ENCODE peak calls at places on chromosomes 12 and 14, in four cellular contexts. M is choroid plexus epithelial cell, B is AG09309, E is endothelial cell of umbilical vein. S is an unnamed sample.

GRCh38 chr12:4269279-4269991 is 4.1 kb upstream of the CCND2 start:
- DNase-seq in E (peak), M (peak), B (no peak), S (peak)

GRCh38 chr12:60475825-60476224 is 880.0 kb downstream of the SLC16A7 start:
- DNase-seq in M (no peak), B (no peak), E (no peak), S (no peak)

GRCh38 chr12:12474931-12475485 is 87.7 kb downstream of the DUSP16 start:
- DNase-seq in M (peak), E (peak), B (no peak), S (no peak)

GRCh38 chr12:22437031-22437806 is 102.7 kb upstream of the ST8SIA1 start:
- DNase-seq in B (no peak), M (peak), E (no peak), S (no peak)

GRCh38 chr12:12546314-12546772 is 16.3 kb downstream of the DUSP16 start:
- DNase-seq in B (no peak), E (no peak), M (peak), S (no peak)

GRCh38 chr14:91302391-91302790 is 57.9 kb upstream of the GPR68 start:
- DNase-seq in M (no peak), B (no peak), E (no peak), S (no peak)

GRCh38 chr14:99522457-99522891 is 41.3 kb downstream of the CCNK start:
- DNase-seq in B (no peak), E (peak), M (peak), S (no peak)

GRCh38 chr12:69738351-69739286 is at the start of gene RAB3IP:
- DNase-seq in B (no peak), E (peak), M (peak), S (peak)

GRCh38 chr12:3213171-3213570 is 136.0 kb downstream of the TSPAN9 start:
- DNase-seq in B (no peak), E (no peak), M (no peak), S (no peak)

GRCh38 chr12:130439250-130439649 is 101.6 kb downstream of the PIWIL1 start:
- DNase-seq in B (no peak), M (no peak), E (no peak), S (no peak)

GRCh38 chr12:124413401-124413800 is 118.5 kb downstream of the RFLNA start:
- DNase-seq in M (no peak), B (no peak), E (no peak), S (no peak)

GRCh38 chr12:106090586-106091411 is 48.0 kb downstream of the NUAK1 start:
- DNase-seq in E (peak), M (peak), B (peak), S (no peak)

GRCh38 chr14:86574026-86574777 is 1044.3 kb downstream of the FLRT2 start:
- DNase-seq in B (peak), E (no peak), M (peak), S (no peak)

GRCh38 chr12:102172436-102172835 is 25.2 kb downstream of the PMCH start:
- DNase-seq in B (peak), E (peak), M (peak), S (no peak)

GRCh38 chr12:100156731-100157426 is 14.2 kb upstream of the BLTP3B start:
- DNase-seq in M (no peak), E (no peak), B (no peak), S (no peak)

GRCh38 chr12:71592841-71593240 is 70.8 kb downstream of the ZFC3H1 start:
- DNase-seq in E (no peak), M (no peak), B (no peak), S (no peak)

GRCh38 chr14:98514016-98514415 is 758.0 kb downstream of the BCL11B start:
- DNase-seq in E (no peak), M (no peak), B (no peak), S (no peak)

GRCh38 chr14:65229431-65230286 is 127.3 kb upstream of the MAX start:
- DNase-seq in B (no peak), M (peak), E (peak), S (no peak)

GRCh38 chr12:123363743-123364531 is 710 bp downstream of the SBNO1 start:
- DNase-seq in M (no peak), E (peak), B (no peak), S (no peak)

GRCh38 chr12:123365141-123365917 is 682 bp upstream of the SBNO1 start:
- DNase-seq in M (peak), E (peak), B (peak), S (peak)

GRCh38 chr12:123367511-123367910 is 2.9 kb upstream of the SBNO1 start:
- DNase-seq in E (no peak), B (no peak), M (no peak), S (no peak)

GRCh38 chr12:123364532-123365140 is at the start of gene SBNO1:
- DNase-seq in E (no peak), B (no peak), M (peak), S (peak)

GRCh38 chr12:123369209-123369608 is 4.6 kb upstream of the SBNO1 start:
- DNase-seq in E (no peak), B (no peak), M (no peak), S (no peak)
- H3K4me3 ChIP-seq in E (no peak), B (no peak), M (no peak), S (no peak)

DNA sequence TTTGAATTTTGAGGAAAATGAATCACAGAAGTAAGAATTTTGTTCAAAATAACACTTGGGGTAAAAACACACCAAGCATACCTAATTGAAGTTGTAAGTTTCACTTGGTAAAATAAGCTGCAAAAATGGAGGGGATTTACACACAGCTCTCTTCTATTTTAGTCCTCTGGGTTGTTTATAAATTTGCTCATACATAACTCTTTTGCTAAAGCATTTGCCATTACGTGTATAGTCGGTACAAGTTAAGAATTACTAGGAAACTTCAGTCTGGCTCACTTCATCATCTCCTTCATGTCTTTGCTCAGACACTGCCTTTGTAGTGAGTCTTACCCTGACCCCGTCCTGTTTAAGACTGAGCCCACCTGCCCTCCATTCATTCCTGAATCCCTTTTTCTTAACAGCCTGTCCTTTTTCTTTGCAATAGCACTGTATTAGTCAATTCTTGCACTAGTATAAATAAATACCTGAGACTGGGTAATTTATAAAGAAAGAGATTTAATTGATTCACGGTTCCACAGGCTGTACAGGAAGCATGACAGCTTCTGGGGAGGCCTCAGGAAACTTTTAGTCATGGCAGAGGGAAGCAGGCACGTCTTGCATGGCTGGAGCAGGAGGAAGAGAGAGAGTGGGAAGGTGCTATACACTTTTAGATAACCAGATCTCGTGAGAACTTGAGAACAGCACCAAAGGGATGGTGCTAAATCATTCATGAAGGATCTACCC is 451.1 kb downstream of the PCNX1 start:
- DNase-seq in M (no peak), E (no peak), B (no peak), S (no peak)
- H3K4me3 ChIP-seq in M (no peak), E (no peak), B (no peak), S (no peak)

GRCh38 chr12:109458086-109458485 is 19.0 kb downstream of the KCTD10 start:
- DNase-seq in B (no peak), M (peak), E (peak), S (no peak)
- H3K4me3 ChIP-seq in B (no peak), M (no peak), E (no peak), S (no peak)

DNA sequence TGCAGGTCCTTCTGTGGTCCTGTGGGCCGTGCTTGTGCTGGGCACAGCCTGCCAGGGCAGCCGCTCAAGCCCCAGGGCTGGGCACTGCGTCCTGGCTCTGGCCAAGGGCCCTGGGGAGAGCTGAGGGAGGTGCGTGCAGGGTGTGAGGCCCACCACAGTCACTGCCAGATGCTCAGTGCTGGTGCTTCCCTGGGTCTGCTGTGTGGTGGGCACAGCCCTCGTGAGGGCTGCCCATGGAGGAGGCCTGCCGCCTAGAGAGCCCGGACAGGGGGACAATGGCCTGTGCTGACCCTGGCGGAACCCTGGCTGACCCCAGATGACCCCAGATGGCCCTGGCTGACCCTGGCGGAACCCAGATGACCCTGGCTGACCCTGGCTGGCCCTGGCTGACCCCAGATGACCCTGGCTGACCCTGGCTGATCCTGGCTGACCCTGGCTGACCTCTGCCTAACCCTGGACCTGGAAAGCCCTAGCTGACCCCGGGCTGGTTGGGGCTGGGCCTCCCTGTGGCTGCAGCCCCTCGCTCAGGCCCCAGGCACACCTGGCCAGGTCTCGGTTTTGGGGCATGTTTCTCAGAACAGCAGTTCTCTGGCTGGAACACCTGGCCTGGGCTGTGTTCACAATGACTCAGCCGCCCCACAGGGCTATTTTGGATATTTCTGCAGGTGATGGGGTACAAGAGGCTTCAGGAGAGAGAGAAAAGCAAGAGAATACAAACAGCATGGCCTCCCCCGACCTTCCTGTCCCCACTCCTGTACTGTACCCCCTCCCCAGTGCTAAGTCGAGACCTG is 55.4 kb downstream of the TMEM121 start:
- DNase-seq in E (no peak), B (no peak), M (no peak), S (no peak)
- H3K4me3 ChIP-seq in E (no peak), B (no peak), M (no peak), S (no peak)

DNA sequence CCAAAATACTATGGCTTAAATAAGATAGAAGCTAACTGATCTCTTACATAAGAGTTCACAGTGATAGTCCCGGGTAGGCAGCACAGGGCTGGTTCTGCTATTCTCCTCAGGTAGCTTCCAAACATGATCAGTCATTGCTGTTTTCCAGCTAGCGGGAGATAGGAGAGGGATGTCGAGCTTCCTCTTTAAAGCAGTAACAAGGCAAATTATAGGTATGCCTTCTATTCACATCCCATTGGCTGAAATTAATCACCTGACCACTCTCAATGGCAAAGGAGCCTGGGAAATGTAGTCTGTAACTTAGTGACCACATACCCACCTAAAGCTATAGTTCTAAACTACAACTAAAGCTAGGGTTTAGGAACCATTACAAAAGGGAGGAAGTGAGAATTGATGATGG is 34.5 kb upstream of the VRK1 start:
- DNase-seq in B (no peak), E (peak), M (peak), S (peak)
- H3K4me3 ChIP-seq in B (no peak), E (no peak), M (no peak), S (peak)

DNA sequence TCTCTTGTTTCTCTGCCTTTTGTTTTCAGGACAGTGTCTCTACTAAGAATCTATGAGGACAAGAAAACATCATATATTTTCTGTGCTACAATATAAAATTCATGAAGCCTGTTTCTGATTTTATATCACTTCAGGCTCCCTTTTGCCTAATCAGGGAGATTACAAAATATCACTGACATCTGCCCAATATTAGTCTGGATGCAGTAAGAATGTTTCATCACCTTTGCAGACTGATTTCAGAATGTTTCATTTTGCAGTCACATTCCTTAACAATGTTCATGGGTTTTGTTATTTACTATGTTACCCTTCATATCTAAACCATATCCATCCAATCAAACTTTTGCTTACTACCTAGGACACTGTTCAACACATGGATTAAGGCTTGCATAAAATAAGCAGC is 481 bp upstream of the CLEC6A start:
- DNase-seq in M (no peak), B (no peak), E (no peak), S (no peak)
- H3K4me3 ChIP-seq in M (no peak), B (no peak), E (no peak), S (no peak)

GRCh38 chr12:81077329-81077685 is 572 bp upstream of the ACSS3 start:
- DNase-seq in M (peak), B (no peak), E (no peak), S (no peak)

GRCh38 chr12:81079280-81080076 is 1.6 kb downstream of the ACSS3 start:
- DNase-seq in B (no peak), M (peak), E (no peak), S (no peak)

GRCh38 chr12:81078469-81079196 is 754 bp downstream of the ACSS3 start:
- DNase-seq in E (peak), M (peak), B (peak), S (no peak)

GRCh38 chr12:81075539-81075938 is 2.3 kb upstream of the ACSS3 start:
- DNase-seq in E (no peak), B (no peak), M (no peak), S (no peak)

DNA sequence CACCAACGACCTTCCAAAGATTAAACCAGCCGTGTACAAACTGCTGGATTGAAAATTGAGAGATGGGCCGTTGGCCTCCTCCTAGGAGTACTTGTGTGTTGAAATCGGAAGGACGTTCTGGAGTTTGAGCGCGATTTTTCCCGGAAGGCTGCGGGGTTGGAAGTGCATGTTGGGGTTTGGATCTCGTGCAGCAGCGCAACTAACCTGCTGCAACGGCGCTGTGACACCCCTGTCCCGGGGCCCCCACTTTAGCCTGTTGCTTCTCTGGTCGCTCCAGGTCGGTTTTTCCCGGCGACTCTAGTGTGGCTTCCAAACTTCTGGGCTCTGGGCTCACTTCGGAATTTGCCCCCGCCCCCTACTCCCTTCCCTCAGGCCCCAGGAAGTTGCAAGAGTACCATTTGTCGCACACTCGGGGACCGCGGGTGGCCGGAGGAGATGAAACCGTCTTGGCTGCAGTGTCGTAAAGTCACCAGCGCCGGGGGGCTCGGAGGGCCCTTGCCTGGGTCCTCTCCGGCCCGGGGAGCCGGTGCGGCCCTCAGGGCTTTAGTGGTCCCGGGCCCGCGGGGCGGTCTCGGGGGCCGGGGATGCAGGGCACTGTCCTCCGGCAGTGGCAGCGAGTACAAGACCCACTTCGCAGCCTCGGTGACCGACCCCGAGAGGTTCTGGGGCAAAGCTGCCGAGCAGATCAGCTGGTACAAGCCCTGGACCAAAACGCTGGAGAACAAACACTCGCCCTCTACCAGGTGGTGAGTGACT is at the start of gene ACSS3:
- DNase-seq in E (no peak), M (peak), B (no peak), S (no peak)
- H3K4me3 ChIP-seq in E (peak), M (peak), B (peak), S (no peak)

S was measured in Jurkat, Clone E6-1.